ENCODE peak calls at places on chromosomes 2 and 18, in seven cellular contexts. One of them, this sample, is unnamed. For H3K4me1 and H3K27me3, the result is how much of the 10 kb centered on the place peaks cover.

GRCh38 chr2:39995005-39995732 is 216.1 kb upstream of the THUMPD2 start:
- DNase-seq in adrenal gland: no peak
- DNase-seq in tibial artery: no peak
- DNase-seq in mesenchymal stem cell: no peak
- DNase-seq in right lobe of liver: no peak
- DNase-seq in aorta: no peak
- DNase-seq in astrocyte: no peak
- DNase-seq in this sample: no peak

GRCh38 chr18:55462652-55463051 is 125.3 kb downstream of the TCF4 start:
- DNase-seq in astrocyte: no peak
- DNase-seq in mesenchymal stem cell: no peak
- DNase-seq in aorta: no peak
- DNase-seq in right lobe of liver: no peak
- DNase-seq in tibial artery: no peak
- DNase-seq in adrenal gland: no peak
- DNase-seq in this sample: no peak

GRCh38 chr2:133413863-133414262 is 154.4 kb downstream of the NCKAP5 start:
- DNase-seq in tibial artery: no peak
- DNase-seq in astrocyte: no peak
- DNase-seq in adrenal gland: no peak
- DNase-seq in aorta: no peak
- DNase-seq in right lobe of liver: no peak
- DNase-seq in mesenchymal stem cell: no peak
- DNase-seq in this sample: no peak

GRCh38 chr2:147939313-147939712 is 81.2 kb downstream of the ORC4 start:
- DNase-seq in adrenal gland: no peak
- DNase-seq in mesenchymal stem cell: no peak
- DNase-seq in aorta: no peak
- DNase-seq in right lobe of liver: no peak
- DNase-seq in tibial artery: no peak
- DNase-seq in astrocyte: no peak
- DNase-seq in this sample: no peak

GRCh38 chr2:183093857-183094657 is 15.5 kb downstream of the DUSP19 start:
- DNase-seq in aorta: no peak
- DNase-seq in tibial artery: no peak
- DNase-seq in adrenal gland: no peak
- DNase-seq in mesenchymal stem cell: peak
- DNase-seq in right lobe of liver: no peak
- DNase-seq in astrocyte: peak
- DNase-seq in this sample: peak

GRCh38 chr2:9260411-9261037 is 53.9 kb downstream of the ASAP2 start:
- DNase-seq in astrocyte: no peak
- DNase-seq in mesenchymal stem cell: no peak
- DNase-seq in aorta: no peak
- DNase-seq in tibial artery: no peak
- DNase-seq in adrenal gland: no peak
- DNase-seq in right lobe of liver: no peak
- DNase-seq in this sample: no peak

GRCh38 chr18:59323931-59324622 is 5.6 kb upstream of the CPLX4 start:
- DNase-seq in adrenal gland: no peak
- DNase-seq in mesenchymal stem cell: no peak
- DNase-seq in tibial artery: no peak
- DNase-seq in astrocyte: peak
- DNase-seq in right lobe of liver: no peak
- DNase-seq in aorta: no peak
- DNase-seq in this sample: no peak

GRCh38 chr2:54671875-54672586 is 51.4 kb upstream of the EML6 start:
- DNase-seq in adrenal gland: no peak
- DNase-seq in right lobe of liver: no peak
- DNase-seq in tibial artery: no peak
- DNase-seq in aorta: no peak
- DNase-seq in astrocyte: no peak
- DNase-seq in mesenchymal stem cell: no peak
- DNase-seq in this sample: no peak

GRCh38 chr18:76803814-76804213 is 18.5 kb upstream of the ZNF236 start:
- DNase-seq in tibial artery: peak
- DNase-seq in mesenchymal stem cell: peak
- DNase-seq in aorta: peak
- DNase-seq in adrenal gland: peak
- DNase-seq in right lobe of liver: peak
- DNase-seq in astrocyte: peak
- DNase-seq in this sample: peak

GRCh38 chr2:26522325-26523120 is 44.6 kb upstream of the OTOF start:
- DNase-seq in tibial artery: no peak
- DNase-seq in adrenal gland: no peak
- DNase-seq in mesenchymal stem cell: no peak
- DNase-seq in right lobe of liver: no peak
- DNase-seq in astrocyte: no peak
- DNase-seq in aorta: peak
- DNase-seq in this sample: no peak

GRCh38 chr2:60989256-60989655 is 28.3 kb upstream of the PEX13 start:
- DNase-seq in right lobe of liver: no peak
- DNase-seq in astrocyte: no peak
- DNase-seq in aorta: no peak
- DNase-seq in tibial artery: no peak
- DNase-seq in mesenchymal stem cell: no peak
- DNase-seq in adrenal gland: no peak
- DNase-seq in this sample: no peak

GRCh38 chr2:152408260-152408659 is 73.3 kb downstream of the FMNL2 start:
- DNase-seq in astrocyte: no peak
- DNase-seq in tibial artery: no peak
- DNase-seq in right lobe of liver: no peak
- DNase-seq in aorta: no peak
- DNase-seq in mesenchymal stem cell: no peak
- DNase-seq in adrenal gland: no peak
- DNase-seq in this sample: no peak
- H3K4me1 ChIP-seq in astrocyte: under half
- H3K4me1 ChIP-seq in tibial artery: under half
- H3K4me1 ChIP-seq in right lobe of liver: under half
- H3K4me1 ChIP-seq in aorta: under half
- H3K4me1 ChIP-seq in mesenchymal stem cell: under half
- H3K4me1 ChIP-seq in adrenal gland: under half
- H3K4me1 ChIP-seq in this sample: under half

GRCh38 chr2:161415467-161416293 is 417 bp upstream of the TBR1 start:
- DNase-seq in astrocyte: no peak
- DNase-seq in mesenchymal stem cell: peak
- DNase-seq in tibial artery: no peak
- DNase-seq in right lobe of liver: no peak
- DNase-seq in aorta: no peak
- DNase-seq in adrenal gland: no peak
- DNase-seq in this sample: no peak
- H3K27me3 ChIP-seq in astrocyte: half or more
- H3K27me3 ChIP-seq in mesenchymal stem cell: half or more
- H3K27me3 ChIP-seq in tibial artery: under half
- H3K27me3 ChIP-seq in right lobe of liver: under half
- H3K27me3 ChIP-seq in aorta: under half
- H3K27me3 ChIP-seq in adrenal gland: half or more
- H3K27me3 ChIP-seq in this sample: under half

DNA sequence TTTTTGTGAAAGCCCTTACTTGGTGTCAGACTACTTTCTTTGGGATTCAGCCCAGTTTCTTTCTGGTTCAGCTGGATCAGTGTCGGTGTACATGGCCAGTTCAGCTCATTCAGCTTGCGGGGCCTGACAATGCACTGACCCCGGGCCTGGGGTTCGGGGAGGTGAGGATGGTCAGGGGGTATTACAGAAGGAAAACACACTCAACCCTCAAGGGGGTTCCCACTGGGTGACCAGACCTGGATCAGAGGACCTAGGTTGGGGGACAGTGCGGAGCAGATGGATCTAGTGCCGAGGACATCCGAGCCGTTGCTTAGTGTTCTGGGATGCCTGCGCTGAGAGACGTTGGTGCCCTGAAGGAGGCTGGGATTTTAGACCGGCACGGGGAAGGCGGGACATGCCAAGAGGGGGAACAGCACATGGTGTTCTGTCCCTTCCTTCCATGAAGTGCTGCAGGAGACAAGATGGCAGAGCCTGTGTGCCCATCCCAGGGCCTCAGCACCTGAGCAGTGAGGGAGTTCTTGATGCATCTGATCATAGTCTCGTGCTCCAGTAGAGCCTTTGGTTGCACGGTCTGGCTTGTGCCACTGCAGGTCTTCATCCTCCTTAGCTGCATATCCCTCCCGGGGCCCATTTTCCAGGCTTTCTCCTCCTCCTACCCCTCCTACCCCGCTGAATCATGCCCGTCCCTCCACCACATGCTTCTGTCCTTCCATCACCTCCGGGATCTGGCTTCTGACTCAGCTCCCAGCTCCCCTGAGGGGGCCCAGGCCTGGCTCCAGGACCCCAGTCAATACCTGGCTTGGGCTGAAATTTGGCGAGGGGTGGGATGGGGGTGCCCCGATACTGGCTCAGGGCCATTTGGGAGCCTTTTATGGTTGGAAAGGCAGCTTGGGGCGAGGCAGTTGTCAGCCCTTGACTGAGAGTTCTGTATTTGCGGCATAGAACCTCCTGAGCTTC is 18.0 kb downstream of the SPEG start:
- DNase-seq in aorta: peak
- DNase-seq in tibial artery: peak
- DNase-seq in astrocyte: peak
- DNase-seq in adrenal gland: peak
- DNase-seq in mesenchymal stem cell: peak
- DNase-seq in right lobe of liver: no peak
- DNase-seq in this sample: no peak
- H3K4me3 ChIP-seq in aorta: no peak
- H3K4me3 ChIP-seq in tibial artery: peak
- H3K4me3 ChIP-seq in astrocyte: peak
- H3K4me3 ChIP-seq in adrenal gland: no peak
- H3K4me3 ChIP-seq in mesenchymal stem cell: no peak
- H3K4me3 ChIP-seq in right lobe of liver: no peak
- H3K4me3 ChIP-seq in this sample: no peak

GRCh38 chr2:240569998-240570530 is 1.8 kb downstream of the RNPEPL1 start:
- DNase-seq in astrocyte: no peak
- DNase-seq in aorta: peak
- DNase-seq in right lobe of liver: peak
- DNase-seq in mesenchymal stem cell: no peak
- DNase-seq in tibial artery: peak
- DNase-seq in adrenal gland: peak
- DNase-seq in this sample: no peak

GRCh38 chr2:240572141-240573031 is 4.1 kb downstream of the RNPEPL1 start:
- DNase-seq in tibial artery: no peak
- DNase-seq in adrenal gland: no peak
- DNase-seq in mesenchymal stem cell: no peak
- DNase-seq in right lobe of liver: peak
- DNase-seq in astrocyte: no peak
- DNase-seq in aorta: peak
- DNase-seq in this sample: no peak

GRCh38 chr2:240569523-240569997 is 1.3 kb downstream of the RNPEPL1 start:
- DNase-seq in mesenchymal stem cell: no peak
- DNase-seq in right lobe of liver: no peak
- DNase-seq in adrenal gland: no peak
- DNase-seq in tibial artery: peak
- DNase-seq in aorta: no peak
- DNase-seq in astrocyte: no peak
- DNase-seq in this sample: no peak

GRCh38 chr2:240571314-240571973 is 3.2 kb downstream of the RNPEPL1 start:
- DNase-seq in mesenchymal stem cell: no peak
- DNase-seq in astrocyte: no peak
- DNase-seq in aorta: peak
- DNase-seq in adrenal gland: no peak
- DNase-seq in right lobe of liver: peak
- DNase-seq in tibial artery: peak
- DNase-seq in this sample: no peak

GRCh38 chr2:240570531-240571313 is 2.4 kb downstream of the RNPEPL1 start:
- DNase-seq in tibial artery: peak
- DNase-seq in right lobe of liver: peak
- DNase-seq in mesenchymal stem cell: no peak
- DNase-seq in aorta: peak
- DNase-seq in adrenal gland: peak
- DNase-seq in astrocyte: no peak
- DNase-seq in this sample: no peak
- H3K4me1 ChIP-seq in tibial artery: under half
- H3K4me1 ChIP-seq in right lobe of liver: under half
- H3K4me1 ChIP-seq in mesenchymal stem cell: under half
- H3K4me1 ChIP-seq in aorta: under half
- H3K4me1 ChIP-seq in adrenal gland: under half
- H3K4me1 ChIP-seq in astrocyte: under half
- H3K4me1 ChIP-seq in this sample: under half

GRCh38 chr2:219704878-219705277 is 77.4 kb downstream of the SLC4A3 start:
- DNase-seq in mesenchymal stem cell: no peak
- DNase-seq in aorta: no peak
- DNase-seq in adrenal gland: no peak
- DNase-seq in right lobe of liver: no peak
- DNase-seq in tibial artery: no peak
- DNase-seq in astrocyte: no peak
- DNase-seq in this sample: no peak

GRCh38 chr2:219702796-219703545 is 75.5 kb downstream of the SLC4A3 start:
- DNase-seq in aorta: no peak
- DNase-seq in tibial artery: no peak
- DNase-seq in astrocyte: no peak
- DNase-seq in adrenal gland: no peak
- DNase-seq in right lobe of liver: no peak
- DNase-seq in mesenchymal stem cell: peak
- DNase-seq in this sample: no peak

GRCh38 chr2:219707496-219708285 is 80.3 kb downstream of the SLC4A3 start:
- DNase-seq in adrenal gland: no peak
- DNase-seq in aorta: no peak
- DNase-seq in astrocyte: peak
- DNase-seq in mesenchymal stem cell: peak
- DNase-seq in tibial artery: no peak
- DNase-seq in right lobe of liver: no peak
- DNase-seq in this sample: no peak

GRCh38 chr2:219709261-219709867 is 81.9 kb downstream of the SLC4A3 start:
- DNase-seq in mesenchymal stem cell: peak
- DNase-seq in tibial artery: no peak
- DNase-seq in right lobe of liver: no peak
- DNase-seq in aorta: no peak
- DNase-seq in astrocyte: no peak
- DNase-seq in adrenal gland: no peak
- DNase-seq in this sample: no peak

DNA sequence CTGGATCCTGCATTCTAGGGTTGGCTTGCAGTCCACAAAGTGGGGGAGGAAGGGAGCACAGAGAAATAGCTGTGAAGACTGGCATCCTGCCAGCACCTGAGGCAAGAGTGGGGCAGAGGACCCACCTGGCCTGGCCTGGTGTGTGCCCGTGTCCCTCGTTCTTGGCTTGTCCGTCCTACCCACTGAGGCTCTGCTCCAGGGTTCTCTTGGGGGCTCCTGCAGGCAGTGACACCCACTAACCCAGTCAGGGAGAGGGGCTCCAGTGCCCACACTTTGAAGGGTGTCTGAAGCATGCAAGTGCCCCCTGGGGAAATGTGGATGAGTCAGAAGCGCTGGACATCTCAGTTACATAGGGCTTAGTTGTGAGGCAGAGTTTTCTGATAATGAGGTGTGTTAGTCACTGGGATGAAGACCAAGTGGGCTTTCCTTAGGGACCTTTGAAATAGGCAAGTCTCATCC is 79.4 kb downstream of the SLC4A3 start:
- DNase-seq in adrenal gland: no peak
- DNase-seq in mesenchymal stem cell: no peak
- DNase-seq in tibial artery: no peak
- DNase-seq in aorta: no peak
- DNase-seq in astrocyte: peak
- DNase-seq in right lobe of liver: no peak
- DNase-seq in this sample: no peak
- H3K27me3 ChIP-seq in adrenal gland: under half
- H3K27me3 ChIP-seq in mesenchymal stem cell: under half
- H3K27me3 ChIP-seq in tibial artery: under half
- H3K27me3 ChIP-seq in aorta: under half
- H3K27me3 ChIP-seq in astrocyte: under half
- H3K27me3 ChIP-seq in right lobe of liver: under half
- H3K27me3 ChIP-seq in this sample: under half

This sample was measured in A673.